ENCODE peak calls at places on chromosomes 3 and 15, in four cellular contexts. K is H7, C is aorta, Z is left ventricle myocardium inferior. W is an unnamed sample.
A peak's percentile ranks its signal among the peaks of the same experiment; 100 is the strongest.

GRCh38 chr15:78944669-78945407 is at the start of gene CTSH:
- DNase-seq in K (peak; percentile 98), C (peak; percentile 94), Z (peak; percentile 83), W (peak; percentile 67)

GRCh38 chr15:93033434-93034045 is 55.5 kb downstream of the RGMA start:
- DNase-seq in K (no peak), C (no peak), Z (no peak), W (no peak)

GRCh38 chr3:173396191-173397041 is 1.1 kb upstream of the NLGN1 start:
- DNase-seq in K (peak; percentile 50), C (no peak), Z (no peak), W (peak; percentile 28)

GRCh38 chr3:32940726-32941125 is 10.7 kb upstream of the CCR4 start:
- DNase-seq in K (no peak), C (no peak), Z (no peak), W (no peak)

GRCh38 chr15:92848852-92849598 is 51.1 kb upstream of the CHD2 start:
- DNase-seq in K (no peak), C (no peak), Z (no peak), W (no peak)

GRCh38 chr3:38114875-38115644 is 21.9 kb downstream of the ACAA1 start:
- DNase-seq in K (no peak), C (peak; percentile 60), Z (no peak), W (no peak)

GRCh38 chr3:2810723-2811122 is 299.5 kb downstream of the IL5RA start:
- DNase-seq in K (peak; percentile 32), C (no peak), Z (no peak), W (no peak)

GRCh38 chr3:123157598-123158287 is 44.0 kb upstream of the SEC22A start:
- DNase-seq in K (no peak), C (no peak), Z (no peak), W (no peak)

GRCh38 chr15:63035253-63035652 is 7.3 kb upstream of the TPM1 start:
- DNase-seq in K (no peak), C (no peak), Z (no peak), W (no peak)

GRCh38 chr15:56775632-56776031 is 42.3 kb upstream of the ZNF280D start:
- DNase-seq in K (no peak), C (no peak), Z (no peak), W (no peak)

GRCh38 chr3:16183601-16184270 is 9.3 kb downstream of the GALNT15 start:
- DNase-seq in K (no peak), C (no peak), Z (no peak), W (peak; percentile 59)

GRCh38 chr15:67228286-67228685 is 26.2 kb downstream of the AAGAB start:
- DNase-seq in K (no peak), C (no peak), Z (no peak), W (no peak)

GRCh38 chr3:84958495-84959469 is at the start of gene CADM2:
- DNase-seq in K (peak; percentile 96), C (peak; percentile 94), Z (peak; percentile 86), W (peak; percentile 77)

GRCh38 chr3:72270072-72270611 is 485.2 kb upstream of the PROK2 start:
- DNase-seq in K (no peak), C (peak; percentile 92), Z (peak; percentile 86), W (peak; percentile 59)

GRCh38 chr3:150078983-150079739 is 108.5 kb upstream of the PFN2 start:
- DNase-seq in K (no peak), C (peak; percentile 76), Z (no peak), W (peak; percentile 94)

GRCh38 chr3:2544212-2544611 is 445.5 kb downstream of the CNTN4 start:
- DNase-seq in K (no peak), C (no peak), Z (no peak), W (no peak)

GRCh38 chr3:45772341-45773035 is 23.8 kb downstream of the SLC6A20 start:
- DNase-seq in K (no peak), C (no peak), Z (no peak), W (no peak)

GRCh38 chr15:94677202-94677790 is 445.9 kb downstream of the MCTP2 start:
- DNase-seq in K (no peak), C (no peak), Z (no peak), W (peak; percentile 90)

GRCh38 chr15:94671845-94672524 is 440.6 kb downstream of the MCTP2 start:
- DNase-seq in K (peak; percentile 68), C (no peak), Z (no peak), W (peak; percentile 30)

GRCh38 chr15:94670436-94671034 is 439.2 kb downstream of the MCTP2 start:
- DNase-seq in K (peak; percentile 49), C (no peak), Z (no peak), W (no peak)

GRCh38 chr15:94673801-94674200 is 442.4 kb downstream of the MCTP2 start:
- DNase-seq in K (no peak), C (no peak), Z (no peak), W (peak; percentile 41)

DNA sequence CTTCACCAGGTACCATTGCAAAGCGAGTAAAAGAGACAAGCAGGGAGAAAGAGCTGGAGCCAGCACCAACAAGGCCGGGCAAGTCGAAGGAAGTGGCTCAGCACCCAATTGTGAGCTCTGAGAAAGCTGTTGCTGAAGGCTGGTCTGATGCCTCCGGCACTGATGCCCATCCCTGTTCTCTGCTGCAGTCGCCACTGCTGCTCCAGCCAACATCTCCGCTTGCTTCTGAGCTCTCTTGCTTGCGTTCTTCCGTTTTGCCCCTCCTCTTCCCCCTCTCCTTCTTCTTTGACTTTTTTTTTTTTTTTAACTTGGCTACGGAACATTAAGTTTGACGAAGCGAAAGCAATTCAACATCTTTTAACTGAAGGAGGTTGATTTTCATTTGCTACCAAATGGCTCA is 442.9 kb downstream of the MCTP2 start:
- DNase-seq in K (no peak), C (no peak), Z (no peak), W (peak; percentile 49)
- H3K4me3 ChIP-seq in K (no peak overlapping the region), C (peak overlapping the region; percentile 6), Z (no peak overlapping the region), W (no peak overlapping the region)

DNA sequence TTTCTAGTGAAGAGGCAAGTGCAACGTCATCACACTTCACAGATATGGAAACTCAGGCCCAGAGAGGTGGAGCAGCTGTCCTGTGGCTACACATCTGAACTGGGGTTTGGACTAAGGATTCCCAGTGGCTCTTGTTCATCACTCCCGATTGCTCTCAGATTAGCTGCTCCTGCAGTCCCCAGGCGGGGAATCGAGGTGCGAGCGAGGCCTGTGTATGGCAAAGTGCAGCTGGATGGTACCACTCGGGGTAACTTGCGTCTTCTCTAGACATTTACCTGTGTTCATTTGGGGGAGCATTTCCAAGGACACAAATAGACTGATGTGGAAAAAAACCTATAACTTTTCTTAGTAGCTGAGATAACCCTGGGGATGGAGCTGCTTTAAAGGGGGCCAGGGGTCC is 45.9 kb upstream of the TRPM1 start:
- DNase-seq in K (peak; percentile 38), C (no peak), Z (no peak), W (no peak)
- H3K27me3 ChIP-seq in K (no peaks in the 10 kb centered on the region), C (no peaks in the 10 kb centered on the region), Z (peaks cover 20% of the 10 kb centered on the region), W (no peaks in the 10 kb centered on the region)

GRCh38 chr3:185818267-185818875 is 6.5 kb downstream of the IGF2BP2 start:
- DNase-seq in K (no peak), C (no peak), Z (no peak), W (no peak)

GRCh38 chr3:185820973-185821758 is 3.7 kb downstream of the IGF2BP2 start:
- DNase-seq in K (no peak), C (no peak), Z (no peak), W (no peak)

GRCh38 chr3:185813691-185814215 is 11.1 kb downstream of the IGF2BP2 start:
- DNase-seq in K (peak; percentile 43), C (no peak), Z (no peak), W (peak; percentile 78)

GRCh38 chr3:185813205-185813604 is 11.6 kb downstream of the IGF2BP2 start:
- DNase-seq in K (no peak), C (no peak), Z (no peak), W (no peak)

GRCh38 chr3:185815391-185816282 is 9.2 kb downstream of the IGF2BP2 start:
- DNase-seq in K (no peak), C (no peak), Z (no peak), W (no peak)
- H3K4me3 ChIP-seq in K (no peak overlapping the region), C (no peak overlapping the region), Z (no peak overlapping the region), W (no peak overlapping the region)

GRCh38 chr3:186189492-186189891 is 80.6 kb upstream of the ETV5 start:
- DNase-seq in K (no peak), C (no peak), Z (no peak), W (no peak)

GRCh38 chr3:186198442-186198841 is 89.6 kb upstream of the ETV5 start:
- DNase-seq in K (no peak), C (no peak), Z (no peak), W (no peak)

GRCh38 chr3:186193534-186194450 is 84.9 kb upstream of the ETV5 start:
- DNase-seq in K (peak; percentile 92), C (peak; percentile 79), Z (no peak), W (no peak)

GRCh38 chr3:186192823-186193222 is 83.9 kb upstream of the ETV5 start:
- DNase-seq in K (peak; percentile 31), C (no peak), Z (no peak), W (no peak)

DNA sequence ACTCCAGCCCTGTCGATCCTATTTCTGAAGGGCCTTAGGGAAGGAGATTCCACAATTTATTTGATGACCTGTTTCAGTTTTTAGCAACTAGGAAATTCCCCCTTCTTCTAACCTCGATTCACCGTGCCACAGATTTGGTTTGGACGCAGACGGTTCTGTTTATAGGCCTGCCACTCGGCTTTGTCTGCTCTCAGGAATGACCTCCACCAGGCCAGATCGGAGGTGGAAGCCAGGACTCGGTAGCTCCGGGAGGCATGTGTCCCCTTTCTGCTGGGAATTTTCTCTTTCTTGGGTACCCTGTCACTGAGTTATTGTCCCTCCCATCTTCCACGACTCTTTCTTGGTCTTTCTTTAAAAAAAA is 85.5 kb upstream of the ETV5 start:
- DNase-seq in K (no peak), C (no peak), Z (no peak), W (no peak)
- H3K27me3 ChIP-seq in K (peaks cover 48% of the 10 kb centered on the region), C (no peaks in the 10 kb centered on the region), Z (peaks cover 33% of the 10 kb centered on the region), W (no peaks in the 10 kb centered on the region)

GRCh38 chr15:101189341-101189679 is 62.5 kb downstream of the CHSY1 start:
- DNase-seq in K (peak; percentile 43), C (no peak), Z (no peak), W (no peak)
- H3K4me3 ChIP-seq in K (no peak overlapping the region), C (peak overlapping the region; percentile 89), Z (peak overlapping the region; percentile 56), W (no peak overlapping the region)

DNA sequence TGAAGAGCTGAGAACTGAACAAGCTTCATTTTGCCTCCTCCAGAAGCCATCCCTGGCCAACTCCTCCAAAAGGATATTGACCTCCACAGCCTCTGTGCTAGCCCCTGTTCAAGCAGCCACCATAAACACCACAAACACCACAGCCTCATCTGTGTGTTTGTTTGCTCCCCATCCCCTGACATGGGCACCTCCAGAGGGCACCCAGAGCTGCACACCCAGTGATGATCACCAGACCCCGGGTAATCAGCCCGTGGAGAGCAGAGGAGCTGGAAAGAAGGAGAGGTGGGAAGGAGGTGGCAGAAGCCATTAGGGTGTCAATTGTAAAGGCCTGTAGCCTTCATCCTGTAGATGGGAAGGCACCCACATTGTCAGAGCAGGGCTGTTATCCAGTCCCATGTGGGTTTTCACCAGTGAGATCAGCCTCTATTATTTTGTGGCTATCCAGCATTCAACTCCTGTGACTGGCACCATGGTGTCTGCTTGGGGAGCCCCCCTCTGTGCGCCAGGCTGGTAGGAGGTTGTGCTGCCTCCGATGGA is 6.8 kb upstream of the WNT7A start:
- DNase-seq in K (peak; percentile 4), C (no peak), Z (no peak), W (no peak)
- H3K27me3 ChIP-seq in K (peaks cover 26% of the 10 kb centered on the region), C (no peaks in the 10 kb centered on the region), Z (peaks cover 64% of the 10 kb centered on the region), W (no peaks in the 10 kb centered on the region)

W was measured in MG63.